ENCODE peak calls at places on chromosomes 6 and 20, in four cellular contexts. O is fibroblast of mammary gland, Y is cardiac fibroblast, W is right lobe of liver. B is an unnamed sample.

GRCh38 chr6:34154668-34155447 is 9.0 kb upstream of the GRM4 start:
- DNase-seq in W (no peak), Y (peak; percentile 50), O (peak; percentile 23), B (peak; percentile 57)

GRCh38 chr6:11744753-11745152 is 33.9 kb downstream of the ADTRP start:
- DNase-seq in Y (peak; percentile 90), O (peak; percentile 94), W (no peak), B (peak; percentile 66)

GRCh38 chr6:55694148-55694547 is 115.2 kb upstream of the HMGCLL1 start:
- DNase-seq in W (no peak), O (peak; percentile 75), Y (peak; percentile 57), B (no peak)

GRCh38 chr6:90274481-90275030 is 22.1 kb downstream of the BACH2 start:
- DNase-seq in O (no peak), Y (no peak), W (no peak), B (peak; percentile 27)

GRCh38 chr20:24955045-24955444 is 6.0 kb downstream of the CST7 start:
- DNase-seq in O (no peak), Y (no peak), W (no peak), B (no peak)

GRCh38 chr6:159968295-159969203 is at the start of gene IGF2R:
- DNase-seq in O (peak; percentile 78), Y (peak; percentile 86), W (peak; percentile 96), B (peak; percentile 96)

GRCh38 chr6:106163446-106163965 is 77.4 kb downstream of the PRDM1 start:
- DNase-seq in O (peak; percentile 80), Y (peak; percentile 77), W (no peak), B (peak; percentile 15)

GRCh38 chr20:32977281-32978008 is 26.8 kb downstream of the SUN5 start:
- DNase-seq in W (no peak), Y (no peak), O (no peak), B (no peak)

GRCh38 chr6:101832371-101832770 is 438.9 kb downstream of the GRIK2 start:
- DNase-seq in Y (no peak), O (no peak), W (no peak), B (no peak)

GRCh38 chr6:125201961-125202729 is 48.6 kb downstream of the TPD52L1 start:
- DNase-seq in O (peak; percentile 94), Y (peak; percentile 97), W (peak; percentile 84), B (peak; percentile 83)

GRCh38 chr6:44646355-44646754 is 258.8 kb downstream of the CDC5L start:
- DNase-seq in Y (peak; percentile 79), O (peak; percentile 93), W (no peak), B (no peak)

GRCh38 chr6:105087571-105088211 is 92.1 kb downstream of the POPDC3 start:
- DNase-seq in W (no peak), Y (peak; percentile 77), O (peak; percentile 71), B (peak; percentile 58)

GRCh38 chr20:32207626-32208498 is at the start of the genes PLAGL2 and POFUT1:
- DNase-seq in W (peak; percentile 93), Y (peak; percentile 82), O (peak; percentile 78), B (peak; percentile 94)

GRCh38 chr6:132964868-132965382 is 150.6 kb downstream of the RPS12 start:
- DNase-seq in Y (no peak), W (no peak), O (no peak), B (no peak)

GRCh38 chr6:13009031-13009430 is 292.5 kb downstream of the PHACTR1 start:
- DNase-seq in O (no peak), Y (no peak), W (no peak), B (no peak)
- H3K4me3 ChIP-seq in O (no peak overlapping the region), Y (no peak overlapping the region), W (no peak overlapping the region), B (no peak overlapping the region)

GRCh38 chr6:18326001-18326400 is 61.1 kb upstream of the RNF144B start:
- DNase-seq in W (no peak), Y (no peak), O (no peak), B (no peak)
- H3K4me3 ChIP-seq in W (no peak overlapping the region), Y (no peak overlapping the region), O (no peak overlapping the region), B (no peak overlapping the region)

GRCh38 chr6:151822252-151823111 is 15.0 kb downstream of the ESR1 start:
- DNase-seq in Y (no peak), W (no peak), O (no peak), B (no peak)
- H3K4me3 ChIP-seq in Y (no peak overlapping the region), W (no peak overlapping the region), O (no peak overlapping the region), B (no peak overlapping the region)

GRCh38 chr20:53608456-53609413 is 15.1 kb upstream of the ZNF217 start:
- DNase-seq in W (no peak), Y (no peak), O (no peak), B (no peak)

GRCh38 chr20:53608071-53608455 is 14.4 kb upstream of the ZNF217 start:
- DNase-seq in O (no peak), Y (no peak), W (no peak), B (no peak)

GRCh38 chr20:53609501-53610445 is 16.1 kb upstream of the ZNF217 start:
- DNase-seq in O (peak; percentile 47), Y (peak; percentile 51), W (peak; percentile 64), B (no peak)

GRCh38 chr20:53613748-53614147 is 20.1 kb upstream of the ZNF217 start:
- DNase-seq in O (peak; percentile 55), Y (no peak), W (no peak), B (no peak)

DNA sequence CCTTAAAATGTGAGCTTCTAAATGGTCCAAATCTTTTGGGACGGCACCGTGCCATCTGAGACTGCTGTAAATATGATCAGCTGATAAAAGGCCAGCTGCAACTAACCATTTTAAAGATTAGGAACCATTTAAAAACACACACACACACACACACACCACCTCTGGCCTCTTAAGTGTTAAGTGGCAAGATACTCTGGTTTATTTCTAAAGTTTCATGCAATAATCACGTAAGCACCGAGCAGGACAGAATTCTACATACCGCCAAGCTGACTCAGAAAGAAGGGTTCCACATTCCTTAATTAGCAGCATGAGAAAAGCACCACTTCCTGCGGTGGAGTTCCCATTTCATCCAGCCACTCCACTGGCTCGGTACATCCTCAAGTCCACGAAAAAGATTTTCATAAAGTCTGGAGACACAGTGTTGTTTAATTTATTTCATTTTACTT is 17.8 kb upstream of the ZNF217 start:
- DNase-seq in Y (peak; percentile 97), W (no peak), O (peak; percentile 97), B (no peak)
- H3K4me3 ChIP-seq in Y (no peak overlapping the region), W (no peak overlapping the region), O (no peak overlapping the region), B (no peak overlapping the region)

GRCh38 chr6:6469074-6469473 is 119.4 kb upstream of the LY86 start:
- DNase-seq in Y (no peak), W (no peak), O (peak; percentile 38), B (no peak)
- H3K4me3 ChIP-seq in Y (no peak overlapping the region), W (no peak overlapping the region), O (no peak overlapping the region), B (no peak overlapping the region)

DNA sequence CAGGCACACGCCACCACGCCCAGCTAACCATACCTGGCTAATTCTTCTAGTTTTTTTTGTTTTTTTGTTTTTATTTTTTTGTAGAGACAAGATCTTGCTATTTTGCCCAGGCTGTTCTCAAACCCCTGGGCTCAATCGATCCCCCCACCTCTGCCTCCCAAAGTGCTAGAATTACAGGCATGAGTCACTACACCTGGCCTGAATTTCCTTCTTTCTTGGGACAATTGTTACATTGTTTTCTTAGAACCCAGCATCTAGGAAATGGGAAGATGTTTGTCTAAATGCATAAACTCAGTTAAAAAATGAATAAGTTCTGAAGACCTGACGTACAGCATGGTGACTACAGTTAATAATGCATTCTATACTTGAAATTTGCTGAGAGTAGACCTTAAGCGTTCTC is 10.8 kb upstream of the AGPAT4 start:
- DNase-seq in W (no peak), Y (no peak), O (no peak), B (no peak)
- H3K4me3 ChIP-seq in W (no peak overlapping the region), Y (no peak overlapping the region), O (no peak overlapping the region), B (no peak overlapping the region)

GRCh38 chr6:129936329-129937165 is 75.4 kb upstream of the TMEM244 start:
- DNase-seq in W (no peak), O (peak; percentile 84), Y (peak; percentile 83), B (peak; percentile 33)
- H3K4me3 ChIP-seq in W (no peak overlapping the region), O (no peak overlapping the region), Y (no peak overlapping the region), B (no peak overlapping the region)

B was measured in body of pancreas.